ENCODE peak calls at places on chromosomes 6 and 20, in ten cellular contexts. One of them, this sample, is unnamed.

GRCh38 chr6:88843040-88843439 is 120.4 kb downstream of the RNGTT start:
- DNase-seq in activated CD4-positive, alpha-beta T cell treated with anti-CD3 and anti-CD28 coated beads, Interleukin-2, amount 10 ng/mL, durations not matched to agents 24 days and 14 days: no peak
- DNase-seq in aorta: no peak
- DNase-seq in dorsolateral prefrontal cortex: no peak
- DNase-seq in NCI-H2029: no peak
- DNase-seq in activated naive CD4-positive, alpha-beta T cell treated with anti-CD3 and anti-CD28 coated beads for 36 hours: no peak
- DNase-seq in body of pancreas: no peak
- DNase-seq in HCEC 1CT: peak
- DNase-seq in tibial artery: no peak
- DNase-seq in GDM1: no peak
- DNase-seq in this sample: no peak

GRCh38 chr6:6772751-6773150 is 184.2 kb downstream of the LY86 start:
- DNase-seq in tibial artery: no peak
- DNase-seq in NCI-H2029: peak
- DNase-seq in GDM1: no peak
- DNase-seq in activated naive CD4-positive, alpha-beta T cell treated with anti-CD3 and anti-CD28 coated beads for 36 hours: no peak
- DNase-seq in HCEC 1CT: no peak
- DNase-seq in body of pancreas: peak
- DNase-seq in dorsolateral prefrontal cortex: no peak
- DNase-seq in activated CD4-positive, alpha-beta T cell treated with anti-CD3 and anti-CD28 coated beads, Interleukin-2, amount 10 ng/mL, durations not matched to agents 24 days and 14 days: no peak
- DNase-seq in aorta: no peak
- DNase-seq in this sample: no peak

GRCh38 chr20:49620364-49621240 is 52.7 kb upstream of the PTGIS start:
- DNase-seq in aorta: no peak
- DNase-seq in activated naive CD4-positive, alpha-beta T cell treated with anti-CD3 and anti-CD28 coated beads for 36 hours: no peak
- DNase-seq in NCI-H2029: no peak
- DNase-seq in HCEC 1CT: no peak
- DNase-seq in tibial artery: no peak
- DNase-seq in dorsolateral prefrontal cortex: no peak
- DNase-seq in activated CD4-positive, alpha-beta T cell treated with anti-CD3 and anti-CD28 coated beads, Interleukin-2, amount 10 ng/mL, durations not matched to agents 24 days and 14 days: peak
- DNase-seq in GDM1: no peak
- DNase-seq in body of pancreas: no peak
- DNase-seq in this sample: no peak

GRCh38 chr6:110946498-110946897 is 12.0 kb upstream of the GTF3C6 start:
- DNase-seq in GDM1: no peak
- DNase-seq in tibial artery: no peak
- DNase-seq in body of pancreas: no peak
- DNase-seq in dorsolateral prefrontal cortex: no peak
- DNase-seq in aorta: no peak
- DNase-seq in NCI-H2029: no peak
- DNase-seq in HCEC 1CT: no peak
- DNase-seq in activated naive CD4-positive, alpha-beta T cell treated with anti-CD3 and anti-CD28 coated beads for 36 hours: no peak
- DNase-seq in activated CD4-positive, alpha-beta T cell treated with anti-CD3 and anti-CD28 coated beads, Interleukin-2, amount 10 ng/mL, durations not matched to agents 24 days and 14 days: no peak
- DNase-seq in this sample: no peak

GRCh38 chr6:157323924-157324276 is 581 bp upstream of the TMEM242 start:
- DNase-seq in aorta: peak
- DNase-seq in dorsolateral prefrontal cortex: peak
- DNase-seq in NCI-H2029: no peak
- DNase-seq in tibial artery: peak
- DNase-seq in HCEC 1CT: peak
- DNase-seq in body of pancreas: peak
- DNase-seq in activated naive CD4-positive, alpha-beta T cell treated with anti-CD3 and anti-CD28 coated beads for 36 hours: peak
- DNase-seq in activated CD4-positive, alpha-beta T cell treated with anti-CD3 and anti-CD28 coated beads, Interleukin-2, amount 10 ng/mL, durations not matched to agents 24 days and 14 days: peak
- DNase-seq in GDM1: no peak
- DNase-seq in this sample: no peak

GRCh38 chr6:82239597-82239996 is 7.9 kb downstream of the IBTK start:
- DNase-seq in NCI-H2029: no peak
- DNase-seq in activated naive CD4-positive, alpha-beta T cell treated with anti-CD3 and anti-CD28 coated beads for 36 hours: no peak
- DNase-seq in HCEC 1CT: no peak
- DNase-seq in activated CD4-positive, alpha-beta T cell treated with anti-CD3 and anti-CD28 coated beads, Interleukin-2, amount 10 ng/mL, durations not matched to agents 24 days and 14 days: no peak
- DNase-seq in GDM1: no peak
- DNase-seq in dorsolateral prefrontal cortex: no peak
- DNase-seq in tibial artery: no peak
- DNase-seq in body of pancreas: no peak
- DNase-seq in aorta: no peak
- DNase-seq in this sample: no peak

GRCh38 chr6:11744753-11745152 is 33.9 kb downstream of the ADTRP start:
- DNase-seq in NCI-H2029: peak
- DNase-seq in HCEC 1CT: peak
- DNase-seq in tibial artery: peak
- DNase-seq in activated naive CD4-positive, alpha-beta T cell treated with anti-CD3 and anti-CD28 coated beads for 36 hours: no peak
- DNase-seq in body of pancreas: peak
- DNase-seq in aorta: no peak
- DNase-seq in dorsolateral prefrontal cortex: no peak
- DNase-seq in GDM1: no peak
- DNase-seq in activated CD4-positive, alpha-beta T cell treated with anti-CD3 and anti-CD28 coated beads, Interleukin-2, amount 10 ng/mL, durations not matched to agents 24 days and 14 days: no peak
- DNase-seq in this sample: no peak

GRCh38 chr6:149063443-149063842 is 254.1 kb upstream of the TAB2 start:
- DNase-seq in GDM1: no peak
- DNase-seq in body of pancreas: no peak
- DNase-seq in dorsolateral prefrontal cortex: no peak
- DNase-seq in activated naive CD4-positive, alpha-beta T cell treated with anti-CD3 and anti-CD28 coated beads for 36 hours: no peak
- DNase-seq in tibial artery: no peak
- DNase-seq in activated CD4-positive, alpha-beta T cell treated with anti-CD3 and anti-CD28 coated beads, Interleukin-2, amount 10 ng/mL, durations not matched to agents 24 days and 14 days: peak
- DNase-seq in NCI-H2029: no peak
- DNase-seq in HCEC 1CT: no peak
- DNase-seq in aorta: no peak
- DNase-seq in this sample: no peak

GRCh38 chr6:129749749-129750120 is 39.8 kb upstream of the ARHGAP18 start:
- DNase-seq in activated CD4-positive, alpha-beta T cell treated with anti-CD3 and anti-CD28 coated beads, Interleukin-2, amount 10 ng/mL, durations not matched to agents 24 days and 14 days: peak
- DNase-seq in tibial artery: no peak
- DNase-seq in activated naive CD4-positive, alpha-beta T cell treated with anti-CD3 and anti-CD28 coated beads for 36 hours: peak
- DNase-seq in HCEC 1CT: peak
- DNase-seq in dorsolateral prefrontal cortex: no peak
- DNase-seq in aorta: no peak
- DNase-seq in GDM1: no peak
- DNase-seq in body of pancreas: no peak
- DNase-seq in NCI-H2029: no peak
- DNase-seq in this sample: peak

GRCh38 chr20:8433286-8433685 is 301.2 kb downstream of the PLCB1 start:
- DNase-seq in tibial artery: no peak
- DNase-seq in NCI-H2029: no peak
- DNase-seq in body of pancreas: no peak
- DNase-seq in dorsolateral prefrontal cortex: no peak
- DNase-seq in activated CD4-positive, alpha-beta T cell treated with anti-CD3 and anti-CD28 coated beads, Interleukin-2, amount 10 ng/mL, durations not matched to agents 24 days and 14 days: no peak
- DNase-seq in activated naive CD4-positive, alpha-beta T cell treated with anti-CD3 and anti-CD28 coated beads for 36 hours: no peak
- DNase-seq in aorta: no peak
- DNase-seq in GDM1: no peak
- DNase-seq in HCEC 1CT: no peak
- DNase-seq in this sample: no peak

GRCh38 chr6:134903448-134903847 is 46.5 kb downstream of the ALDH8A1 start:
- DNase-seq in tibial artery: no peak
- DNase-seq in GDM1: no peak
- DNase-seq in activated CD4-positive, alpha-beta T cell treated with anti-CD3 and anti-CD28 coated beads, Interleukin-2, amount 10 ng/mL, durations not matched to agents 24 days and 14 days: no peak
- DNase-seq in HCEC 1CT: no peak
- DNase-seq in dorsolateral prefrontal cortex: no peak
- DNase-seq in activated naive CD4-positive, alpha-beta T cell treated with anti-CD3 and anti-CD28 coated beads for 36 hours: no peak
- DNase-seq in NCI-H2029: no peak
- DNase-seq in body of pancreas: no peak
- DNase-seq in aorta: no peak
- DNase-seq in this sample: no peak

GRCh38 chr20:19540401-19540800 is 217.7 kb upstream of the RIN2 start:
- DNase-seq in tibial artery: no peak
- DNase-seq in activated naive CD4-positive, alpha-beta T cell treated with anti-CD3 and anti-CD28 coated beads for 36 hours: peak
- DNase-seq in GDM1: no peak
- DNase-seq in body of pancreas: no peak
- DNase-seq in activated CD4-positive, alpha-beta T cell treated with anti-CD3 and anti-CD28 coated beads, Interleukin-2, amount 10 ng/mL, durations not matched to agents 24 days and 14 days: peak
- DNase-seq in NCI-H2029: no peak
- DNase-seq in dorsolateral prefrontal cortex: peak
- DNase-seq in aorta: no peak
- DNase-seq in HCEC 1CT: no peak
- DNase-seq in this sample: no peak

GRCh38 chr6:24981385-24981758 is 45.6 kb upstream of the RIPOR2 start:
- DNase-seq in NCI-H2029: no peak
- DNase-seq in dorsolateral prefrontal cortex: no peak
- DNase-seq in aorta: no peak
- DNase-seq in body of pancreas: no peak
- DNase-seq in HCEC 1CT: peak
- DNase-seq in activated naive CD4-positive, alpha-beta T cell treated with anti-CD3 and anti-CD28 coated beads for 36 hours: no peak
- DNase-seq in activated CD4-positive, alpha-beta T cell treated with anti-CD3 and anti-CD28 coated beads, Interleukin-2, amount 10 ng/mL, durations not matched to agents 24 days and 14 days: no peak
- DNase-seq in GDM1: no peak
- DNase-seq in tibial artery: no peak
- DNase-seq in this sample: no peak

GRCh38 chr6:156779206-156780116 is 2.3 kb downstream of the ARID1B start:
- DNase-seq in GDM1: no peak
- DNase-seq in HCEC 1CT: peak
- DNase-seq in aorta: peak
- DNase-seq in NCI-H2029: no peak
- DNase-seq in body of pancreas: peak
- DNase-seq in dorsolateral prefrontal cortex: peak
- DNase-seq in tibial artery: peak
- DNase-seq in activated CD4-positive, alpha-beta T cell treated with anti-CD3 and anti-CD28 coated beads, Interleukin-2, amount 10 ng/mL, durations not matched to agents 24 days and 14 days: peak
- DNase-seq in activated naive CD4-positive, alpha-beta T cell treated with anti-CD3 and anti-CD28 coated beads for 36 hours: peak
- DNase-seq in this sample: no peak

GRCh38 chr6:32609731-32610640 is 20.3 kb upstream of the HLA-DRB1 start:
- DNase-seq in activated CD4-positive, alpha-beta T cell treated with anti-CD3 and anti-CD28 coated beads, Interleukin-2, amount 10 ng/mL, durations not matched to agents 24 days and 14 days: peak
- DNase-seq in tibial artery: peak
- DNase-seq in dorsolateral prefrontal cortex: no peak
- DNase-seq in aorta: no peak
- DNase-seq in body of pancreas: peak
- DNase-seq in HCEC 1CT: peak
- DNase-seq in NCI-H2029: peak
- DNase-seq in activated naive CD4-positive, alpha-beta T cell treated with anti-CD3 and anti-CD28 coated beads for 36 hours: peak
- DNase-seq in GDM1: peak
- DNase-seq in this sample: peak

GRCh38 chr20:62804632-62805364 is at the start of gene OGFR:
- DNase-seq in dorsolateral prefrontal cortex: no peak
- DNase-seq in activated CD4-positive, alpha-beta T cell treated with anti-CD3 and anti-CD28 coated beads, Interleukin-2, amount 10 ng/mL, durations not matched to agents 24 days and 14 days: peak
- DNase-seq in aorta: peak
- DNase-seq in NCI-H2029: peak
- DNase-seq in HCEC 1CT: peak
- DNase-seq in body of pancreas: peak
- DNase-seq in GDM1: peak
- DNase-seq in activated naive CD4-positive, alpha-beta T cell treated with anti-CD3 and anti-CD28 coated beads for 36 hours: peak
- DNase-seq in tibial artery: peak
- DNase-seq in this sample: no peak

GRCh38 chr6:136446579-136447182 is 103.5 kb downstream of the MAP7 start:
- DNase-seq in activated CD4-positive, alpha-beta T cell treated with anti-CD3 and anti-CD28 coated beads, Interleukin-2, amount 10 ng/mL, durations not matched to agents 24 days and 14 days: no peak
- DNase-seq in body of pancreas: no peak
- DNase-seq in tibial artery: no peak
- DNase-seq in aorta: no peak
- DNase-seq in GDM1: no peak
- DNase-seq in NCI-H2029: no peak
- DNase-seq in HCEC 1CT: peak
- DNase-seq in dorsolateral prefrontal cortex: no peak
- DNase-seq in activated naive CD4-positive, alpha-beta T cell treated with anti-CD3 and anti-CD28 coated beads for 36 hours: no peak
- DNase-seq in this sample: no peak

GRCh38 chr6:24387818-24388217 is 14.9 kb upstream of the MRS2 start:
- DNase-seq in activated CD4-positive, alpha-beta T cell treated with anti-CD3 and anti-CD28 coated beads, Interleukin-2, amount 10 ng/mL, durations not matched to agents 24 days and 14 days: no peak
- DNase-seq in NCI-H2029: no peak
- DNase-seq in aorta: no peak
- DNase-seq in activated naive CD4-positive, alpha-beta T cell treated with anti-CD3 and anti-CD28 coated beads for 36 hours: no peak
- DNase-seq in tibial artery: no peak
- DNase-seq in dorsolateral prefrontal cortex: no peak
- DNase-seq in GDM1: no peak
- DNase-seq in HCEC 1CT: no peak
- DNase-seq in body of pancreas: no peak
- DNase-seq in this sample: no peak

GRCh38 chr20:58891686-58892125 is 39.2 kb downstream of the GNAS start:
- DNase-seq in aorta: peak
- DNase-seq in HCEC 1CT: peak
- DNase-seq in GDM1: no peak
- DNase-seq in body of pancreas: peak
- DNase-seq in activated CD4-positive, alpha-beta T cell treated with anti-CD3 and anti-CD28 coated beads, Interleukin-2, amount 10 ng/mL, durations not matched to agents 24 days and 14 days: peak
- DNase-seq in activated naive CD4-positive, alpha-beta T cell treated with anti-CD3 and anti-CD28 coated beads for 36 hours: peak
- DNase-seq in NCI-H2029: no peak
- DNase-seq in tibial artery: no peak
- DNase-seq in dorsolateral prefrontal cortex: no peak
- DNase-seq in this sample: no peak

GRCh38 chr6:143090314-143091044 is 29.8 kb downstream of the AIG1 start:
- DNase-seq in HCEC 1CT: no peak
- DNase-seq in body of pancreas: no peak
- DNase-seq in GDM1: no peak
- DNase-seq in activated CD4-positive, alpha-beta T cell treated with anti-CD3 and anti-CD28 coated beads, Interleukin-2, amount 10 ng/mL, durations not matched to agents 24 days and 14 days: peak
- DNase-seq in dorsolateral prefrontal cortex: no peak
- DNase-seq in tibial artery: no peak
- DNase-seq in aorta: no peak
- DNase-seq in activated naive CD4-positive, alpha-beta T cell treated with anti-CD3 and anti-CD28 coated beads for 36 hours: no peak
- DNase-seq in NCI-H2029: no peak
- DNase-seq in this sample: no peak

GRCh38 chr6:57173056-57173885 is 1.1 kb downstream of the BAG2 start:
- DNase-seq in aorta: no peak
- DNase-seq in tibial artery: no peak
- DNase-seq in dorsolateral prefrontal cortex: no peak
- DNase-seq in NCI-H2029: no peak
- DNase-seq in activated naive CD4-positive, alpha-beta T cell treated with anti-CD3 and anti-CD28 coated beads for 36 hours: peak
- DNase-seq in GDM1: no peak
- DNase-seq in HCEC 1CT: peak
- DNase-seq in activated CD4-positive, alpha-beta T cell treated with anti-CD3 and anti-CD28 coated beads, Interleukin-2, amount 10 ng/mL, durations not matched to agents 24 days and 14 days: peak
- DNase-seq in body of pancreas: no peak
- DNase-seq in this sample: no peak

GRCh38 chr6:157317129-157317814 is 6.0 kb downstream of the TMEM242 start:
- DNase-seq in body of pancreas: peak
- DNase-seq in aorta: peak
- DNase-seq in GDM1: no peak
- DNase-seq in activated CD4-positive, alpha-beta T cell treated with anti-CD3 and anti-CD28 coated beads, Interleukin-2, amount 10 ng/mL, durations not matched to agents 24 days and 14 days: no peak
- DNase-seq in dorsolateral prefrontal cortex: peak
- DNase-seq in HCEC 1CT: peak
- DNase-seq in NCI-H2029: no peak
- DNase-seq in activated naive CD4-positive, alpha-beta T cell treated with anti-CD3 and anti-CD28 coated beads for 36 hours: peak
- DNase-seq in tibial artery: peak
- DNase-seq in this sample: no peak

GRCh38 chr6:147689398-147689797 is 180.9 kb downstream of the SAMD5 start:
- DNase-seq in activated naive CD4-positive, alpha-beta T cell treated with anti-CD3 and anti-CD28 coated beads for 36 hours: no peak
- DNase-seq in HCEC 1CT: peak
- DNase-seq in activated CD4-positive, alpha-beta T cell treated with anti-CD3 and anti-CD28 coated beads, Interleukin-2, amount 10 ng/mL, durations not matched to agents 24 days and 14 days: no peak
- DNase-seq in body of pancreas: no peak
- DNase-seq in GDM1: no peak
- DNase-seq in NCI-H2029: no peak
- DNase-seq in aorta: no peak
- DNase-seq in tibial artery: no peak
- DNase-seq in dorsolateral prefrontal cortex: no peak
- DNase-seq in this sample: no peak

GRCh38 chr20:2315440-2315778 is 19.6 kb downstream of the TGM3 start:
- DNase-seq in activated CD4-positive, alpha-beta T cell treated with anti-CD3 and anti-CD28 coated beads, Interleukin-2, amount 10 ng/mL, durations not matched to agents 24 days and 14 days: no peak
- DNase-seq in activated naive CD4-positive, alpha-beta T cell treated with anti-CD3 and anti-CD28 coated beads for 36 hours: no peak
- DNase-seq in dorsolateral prefrontal cortex: no peak
- DNase-seq in body of pancreas: no peak
- DNase-seq in tibial artery: no peak
- DNase-seq in GDM1: no peak
- DNase-seq in NCI-H2029: no peak
- DNase-seq in aorta: no peak
- DNase-seq in HCEC 1CT: no peak
- DNase-seq in this sample: no peak

This sample was measured in SK-N-MC.